ENCODE peak calls at places on chromosomes 1 and 21, in ten cellular contexts. I is esophagus squamous epithelium, W is IMR-90, T is A549, O is body of pancreas, B is uterus, U is GM12878, S is H1, M is K562, F is transverse colon. X is an unnamed sample.

GRCh38 chr1:200992382-200993101 is 31.0 kb downstream of the KIF21B start:
- DNase-seq in T (no peak), B (no peak), U (no peak), F (no peak), O (no peak), S (no peak), I (no peak), W (no peak), M (no peak), X (no peak)

GRCh38 chr1:14474856-14475255 is 123.6 kb upstream of the KAZN start:
- DNase-seq in O (no peak), U (no peak), S (no peak), B (no peak), T (no peak), M (no peak), F (no peak), W (no peak), I (no peak), X (no peak)

GRCh38 chr1:175512637-175513412 is 230.6 kb downstream of the TNR start:
- DNase-seq in B (no peak), S (no peak), F (no peak), T (no peak), O (no peak), W (no peak), I (no peak), M (no peak), U (no peak), X (peak)

GRCh38 chr1:235503333-235504121 is 725 bp downstream of the B3GALNT2 start:
- DNase-seq in O (peak), S (no peak), I (no peak), T (peak), B (no peak), W (peak), M (peak), F (peak), U (no peak), X (peak)

GRCh38 chr1:147110434-147110833 is 61.8 kb downstream of the PRKAB2 start:
- DNase-seq in M (no peak), B (no peak), T (no peak), W (no peak), O (no peak), I (no peak), U (no peak), F (no peak), S (no peak), X (no peak)

GRCh38 chr1:192626366-192627179 is 9.4 kb upstream of the RGS13 start:
- DNase-seq in F (no peak), M (no peak), T (no peak), I (no peak), W (no peak), S (no peak), U (peak), O (no peak), B (no peak), X (peak)

GRCh38 chr1:4059270-4059669 is 159.2 kb upstream of the C1orf174 start:
- DNase-seq in O (no peak), W (no peak), F (no peak), S (no peak), M (no peak), T (no peak), B (no peak), I (no peak), U (no peak), X (no peak)

GRCh38 chr21:23217597-23217996 is 2219.4 kb downstream of the NCAM2 start:
- DNase-seq in W (no peak), B (no peak), S (no peak), M (no peak), O (no peak), F (no peak), T (no peak), I (no peak), U (no peak), X (no peak)

GRCh38 chr1:235888119-235888643 is 21.5 kb upstream of the LYST start:
- DNase-seq in U (peak), S (no peak), O (no peak), M (no peak), B (no peak), I (no peak), W (no peak), T (no peak), F (no peak), X (no peak)

GRCh38 chr1:21919520-21919919 is 17.6 kb downstream of the HSPG2 start:
- DNase-seq in U (no peak), B (no peak), M (peak), S (no peak), I (no peak), T (no peak), F (no peak), O (no peak), W (peak), X (peak)

GRCh38 chr1:82503805-82504204 is 703.1 kb downstream of the ADGRL2 start:
- DNase-seq in F (no peak), B (no peak), U (no peak), T (no peak), M (no peak), O (no peak), W (no peak), S (no peak), I (no peak), X (no peak)

GRCh38 chr1:114009393-114009792 is 30.1 kb downstream of the OLFML3 start:
- DNase-seq in S (no peak), B (no peak), M (no peak), O (no peak), T (no peak), I (no peak), U (no peak), F (no peak), W (peak), X (peak)

GRCh38 chr1:36664564-36665287 is 182.0 kb upstream of the CSF3R start:
- DNase-seq in S (no peak), U (no peak), F (no peak), I (no peak), W (no peak), O (peak), M (no peak), T (no peak), B (no peak), X (no peak)

GRCh38 chr1:47696911-47697441 is 259.1 kb downstream of the FOXD2 start:
- DNase-seq in B (no peak), O (no peak), W (no peak), M (no peak), S (no peak), I (no peak), U (no peak), T (no peak), F (peak), X (no peak)

GRCh38 chr1:119367332-119368124 is 1.1 kb upstream of the HAO2 start:
- DNase-seq in M (peak), O (no peak), I (no peak), T (peak), U (no peak), S (no peak), B (no peak), W (peak), F (no peak), X (peak)

GRCh38 chr1:119714583-119714982 is 2.8 kb downstream of the PHGDH start:
- DNase-seq in B (no peak), S (no peak), U (no peak), I (no peak), O (no peak), F (no peak), T (no peak), W (no peak), M (no peak), X (peak)

GRCh38 chr1:221562542-221563475 is 179.1 kb downstream of the DUSP10 start:
- DNase-seq in M (no peak), S (no peak), F (no peak), U (no peak), T (no peak), O (no peak), I (no peak), W (no peak), B (no peak), X (no peak)

GRCh38 chr21:42202321-42202720 is 16.6 kb upstream of the ABCG1 start:
- DNase-seq in S (no peak), U (no peak), O (no peak), M (no peak), F (no peak), T (no peak), W (no peak), I (no peak), B (no peak), X (peak)

GRCh38 chr21:42201615-42202161 is 17.3 kb upstream of the ABCG1 start:
- DNase-seq in S (no peak), M (no peak), W (no peak), B (no peak), U (no peak), F (no peak), T (no peak), I (no peak), O (peak), X (no peak)

GRCh38 chr21:42198949-42199348 is 20.0 kb upstream of the ABCG1 start:
- DNase-seq in O (peak), S (no peak), W (no peak), U (no peak), M (no peak), T (no peak), F (no peak), B (no peak), I (no peak), X (peak)

GRCh38 chr21:42200906-42201614 is 17.9 kb upstream of the ABCG1 start:
- DNase-seq in F (no peak), W (no peak), U (no peak), S (no peak), B (no peak), M (no peak), O (no peak), I (no peak), T (no peak), X (no peak)

GRCh38 chr21:42199488-42200463 is 19.2 kb upstream of the ABCG1 start:
- DNase-seq in U (peak), W (peak), F (peak), T (peak), M (peak), B (no peak), O (peak), I (no peak), S (no peak), X (peak)
- H3K4me3 ChIP-seq in U (no peak), W (no peak), F (no peak), T (no peak), M (no peak), B (no peak), O (no peak), I (no peak), S (no peak), X (no peak)

GRCh38 chr1:155127672-155128468 is at the start of gene EFNA1:
- DNase-seq in W (no peak), U (no peak), M (peak), O (peak), B (peak), S (peak), F (peak), T (no peak), I (no peak), X (peak)
- TF ChIP-seq POLR2A in W (no peak), U (no peak), M (peak), O (peak), B (no peak), S (no peak), F (peak), T (peak), I (no peak), X (no peak)

GRCh38 chr1:107132195-107132594 is 8.6 kb upstream of the NTNG1 start:
- DNase-seq in U (no peak), O (no peak), B (no peak), F (no peak), T (no peak), M (no peak), I (no peak), S (no peak), W (no peak), X (no peak)
- H3K4me3 ChIP-seq in U (no peak), O (no peak), B (no peak), F (no peak), T (no peak), M (no peak), I (no peak), S (no peak), W (no peak), X (no peak)

DNA sequence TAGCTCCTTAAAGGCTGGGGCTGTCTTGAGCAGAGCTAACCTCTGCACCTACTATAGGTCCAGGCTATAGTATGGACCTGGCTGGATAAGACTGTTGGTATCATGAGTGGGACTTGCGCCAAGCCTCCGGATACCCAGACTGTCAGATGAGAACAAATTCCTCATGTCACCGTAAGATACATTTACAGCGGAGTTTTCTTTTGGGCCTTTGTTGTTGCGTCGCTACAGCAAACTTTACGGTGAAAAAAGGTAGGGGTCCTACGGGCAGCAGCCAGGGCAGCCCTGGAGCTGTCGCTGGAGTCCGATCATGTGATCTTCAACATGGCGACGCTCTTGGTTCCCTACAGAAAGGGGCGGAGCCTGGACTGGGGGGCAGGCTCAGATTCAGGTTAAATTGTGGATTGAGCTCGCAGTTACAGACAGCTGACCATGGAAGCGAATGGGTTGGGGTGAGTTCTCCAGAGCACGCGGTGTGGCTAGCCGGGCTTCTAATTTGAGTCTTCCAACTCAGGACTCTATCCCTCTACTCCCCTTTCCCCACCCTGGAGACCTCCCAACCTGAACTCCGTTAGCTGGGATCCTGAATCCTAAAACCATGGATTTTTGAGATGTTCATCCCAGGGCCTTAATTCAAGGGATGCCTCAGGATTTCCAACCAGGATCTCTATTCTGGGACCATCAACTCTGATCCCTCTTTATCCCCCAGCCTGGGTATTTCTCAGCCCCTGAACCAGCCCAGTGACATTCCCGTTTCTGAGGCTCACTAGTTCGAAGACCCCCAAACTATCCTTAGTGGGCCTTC is at the start of gene UROD:
- DNase-seq in B (peak), F (peak), M (peak), U (peak), S (peak), T (peak), I (peak), W (peak), O (peak), X (peak)
- TF ChIP-seq POLR2A in B (no peak), F (peak), M (peak), U (peak), S (no peak), T (peak), I (no peak), W (peak), O (no peak), X (peak)

GRCh38 chr1:199931666-199932377 is 95.7 kb upstream of the NR5A2 start:
- DNase-seq in I (no peak), T (no peak), S (no peak), O (no peak), F (peak), U (no peak), M (peak), B (no peak), W (no peak), X (peak)
- H3K4me3 ChIP-seq in I (peak), T (peak), S (no peak), O (no peak), F (no peak), U (no peak), M (peak), B (no peak), W (no peak), X (peak)

GRCh38 chr1:156477526-156478249 is 22.9 kb downstream of the MEF2D start:
- DNase-seq in U (no peak), T (no peak), I (no peak), M (no peak), F (no peak), S (no peak), O (no peak), B (no peak), W (no peak), X (no peak)
- TF ChIP-seq POLR2A in U (no peak), T (no peak), I (no peak), M (no peak), F (no peak), S (no peak), O (no peak), B (no peak), W (no peak), X (no peak)

GRCh38 chr1:93715529-93716126 is 34.0 kb upstream of the BCAR3 start:
- DNase-seq in I (no peak), M (peak), T (no peak), S (no peak), O (no peak), B (no peak), W (peak), F (no peak), U (no peak), X (no peak)
- H3K4me3 ChIP-seq in I (no peak), M (no peak), T (no peak), S (no peak), O (no peak), B (no peak), W (no peak), F (no peak), U (peak), X (no peak)

GRCh38 chr1:112673589-112674439 is 645 bp upstream of the MOV10 start:
- DNase-seq in F (no peak), I (no peak), S (no peak), T (peak), W (peak), U (no peak), O (peak), M (peak), B (no peak), X (peak)
- TF ChIP-seq POLR2A in F (no peak), I (no peak), S (peak), T (no peak), W (no peak), U (no peak), O (no peak), M (no peak), B (no peak), X (no peak)

GRCh38 chr1:2556277-2557145 is at the start of gene TNFRSF14:
- DNase-seq in O (peak), T (no peak), W (peak), U (no peak), S (no peak), F (peak), B (peak), I (no peak), M (no peak), X (peak)
- H3K4me3 ChIP-seq in O (peak), T (no peak), W (peak), U (peak), S (no peak), F (peak), B (peak), I (peak), M (peak), X (peak)

GRCh38 chr1:231720652-231721325 is 94.2 kb downstream of the DISC1 start:
- DNase-seq in S (no peak), U (no peak), W (no peak), I (no peak), O (no peak), T (no peak), M (no peak), F (no peak), B (no peak), X (no peak)

GRCh38 chr1:231727171-231727570 is 100.6 kb downstream of the DISC1 start:
- DNase-seq in W (no peak), M (no peak), U (no peak), F (no peak), T (no peak), O (no peak), I (no peak), S (no peak), B (no peak), X (no peak)

GRCh38 chr1:231723146-231723545 is 96.6 kb downstream of the DISC1 start:
- DNase-seq in T (no peak), O (no peak), F (no peak), M (no peak), U (no peak), S (no peak), W (no peak), I (no peak), B (no peak), X (no peak)

GRCh38 chr1:231724876-231725647 is 98.5 kb downstream of the DISC1 start:
- DNase-seq in S (peak), T (peak), I (no peak), B (no peak), O (no peak), U (no peak), F (no peak), M (peak), W (peak), X (peak)

GRCh38 chr1:231724041-231724440 is 97.5 kb downstream of the DISC1 start:
- DNase-seq in U (no peak), M (no peak), F (no peak), W (no peak), O (no peak), S (no peak), B (no peak), T (no peak), I (no peak), X (peak)
- TF ChIP-seq POLR2A in U (no peak), M (no peak), F (no peak), W (no peak), O (no peak), S (no peak), B (no peak), T (no peak), I (no peak), X (no peak)